ENCODE peak calls at places on chromosomes 2 and 18, in nine cellular contexts. A, R, O, B, E, X, Z, H and W are unnamed samples.

GRCh38 chr2:19120941-19121750 is 237.3 kb downstream of the OSR1 start:
- DNase-seq in A (no peak), R (no peak), O (no peak), B (no peak), E (no peak), X (no peak), Z (no peak), H (no peak), W (no peak)

GRCh38 chr18:2302628-2303516 is 268.4 kb downstream of the METTL4 start:
- DNase-seq in A (no peak), R (peak; percentile 57), O (no peak), B (no peak), E (no peak), X (no peak), Z (no peak), H (no peak), W (no peak)

GRCh38 chr2:236887519-236887918 is 198.2 kb upstream of the COPS8 start:
- DNase-seq in A (no peak), R (no peak), O (no peak), B (no peak), E (no peak), X (peak; percentile 70), Z (no peak), H (no peak), W (no peak)

GRCh38 chr2:128591022-128591840 is 272.6 kb upstream of the HS6ST1 start:
- DNase-seq in A (no peak), R (no peak), O (no peak), B (no peak), E (no peak), X (peak; percentile 39), Z (no peak), H (no peak), W (no peak)

GRCh38 chr2:46812381-46813024 is 103.1 kb downstream of the MCFD2 start:
- DNase-seq in A (no peak), R (no peak), O (no peak), B (no peak), E (no peak), X (peak; percentile 84), Z (no peak), H (no peak), W (peak; percentile 10)

GRCh38 chr2:143901185-143901842 is 618.6 kb downstream of the ZEB2 start:
- DNase-seq in A (no peak), R (peak; percentile 36), O (no peak), B (no peak), E (no peak), X (no peak), Z (no peak), H (no peak), W (no peak)

GRCh38 chr2:162013514-162014205 is 60.4 kb downstream of the DPP4 start:
- DNase-seq in A (no peak), R (no peak), O (no peak), B (no peak), E (no peak), X (no peak), Z (no peak), H (no peak), W (no peak)

GRCh38 chr2:45982096-45982495 is 315.1 kb upstream of the EPAS1 start:
- DNase-seq in A (no peak), R (no peak), O (no peak), B (no peak), E (no peak), X (no peak), Z (no peak), H (no peak), W (no peak)